ENCODE peak calls at places on chromosomes 4 and X, in four cellular contexts. Y, C, U and P are unnamed samples.

GRCh38 chrX:24513416-24513815 is 48.3 kb downstream of the PDK3 start:
- DNase-seq in Y (no peak), U (no peak), C (no peak), P (no peak)

GRCh38 chrX:104696667-104697066 is 130.7 kb downstream of the IL1RAPL2 start:
- DNase-seq in U (no peak), C (no peak), Y (no peak), P (no peak)

GRCh38 chr4:13481569-13481968 is 2.6 kb downstream of the RAB28 start:
- DNase-seq in U (no peak), Y (no peak), C (no peak), P (no peak)

GRCh38 chrX:39293203-39293602 is 491.9 kb downstream of the MID1IP1 start:
- DNase-seq in C (no peak), Y (no peak), U (no peak), P (no peak)

GRCh38 chr4:141705747-141706377 is 69.5 kb downstream of the IL15 start:
- DNase-seq in Y (no peak), U (no peak), C (no peak), P (no peak)

GRCh38 chrX:47264507-47265173 is 31.8 kb downstream of the USP11 start:
- DNase-seq in C (no peak), U (no peak), Y (no peak), P (no peak)

GRCh38 chrX:118254611-118255010 is 91.3 kb upstream of the WDR44 start:
- DNase-seq in Y (peak; percentile 48), C (no peak), U (no peak), P (no peak)

GRCh38 chr4:162056947-162057346 is 106.9 kb downstream of the FSTL5 start:
- DNase-seq in U (no peak), C (no peak), Y (no peak), P (no peak)

GRCh38 chr4:60522265-60522664 is 677.9 kb upstream of the ADGRL3 start:
- DNase-seq in C (no peak), Y (no peak), U (no peak), P (no peak)

DNA sequence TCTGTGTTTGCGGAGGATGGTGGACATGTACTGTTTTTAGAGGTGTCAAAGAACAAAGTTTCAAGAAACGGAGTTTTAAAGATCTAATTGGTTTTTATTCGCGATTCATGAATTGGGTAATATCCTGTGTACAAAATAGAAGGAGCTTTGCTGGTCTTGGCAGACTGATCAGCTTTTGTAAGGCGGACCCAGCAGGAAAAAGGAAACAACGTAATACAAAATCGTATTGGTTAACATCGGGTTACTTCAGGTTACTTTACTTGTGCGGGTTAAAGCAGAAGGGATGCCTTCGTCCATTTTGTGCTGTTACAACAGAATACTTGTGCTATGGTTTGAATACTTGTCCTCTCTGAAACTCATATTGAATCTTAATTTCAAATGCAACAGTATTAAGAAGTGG is 11.4 kb upstream of the NYX start:
- DNase-seq in U (no peak), Y (no peak), C (no peak), P (no peak)
- H3K4me3 ChIP-seq in U (no peak overlapping the region), Y (no peak overlapping the region), C (no peak overlapping the region), P (no peak overlapping the region)

DNA sequence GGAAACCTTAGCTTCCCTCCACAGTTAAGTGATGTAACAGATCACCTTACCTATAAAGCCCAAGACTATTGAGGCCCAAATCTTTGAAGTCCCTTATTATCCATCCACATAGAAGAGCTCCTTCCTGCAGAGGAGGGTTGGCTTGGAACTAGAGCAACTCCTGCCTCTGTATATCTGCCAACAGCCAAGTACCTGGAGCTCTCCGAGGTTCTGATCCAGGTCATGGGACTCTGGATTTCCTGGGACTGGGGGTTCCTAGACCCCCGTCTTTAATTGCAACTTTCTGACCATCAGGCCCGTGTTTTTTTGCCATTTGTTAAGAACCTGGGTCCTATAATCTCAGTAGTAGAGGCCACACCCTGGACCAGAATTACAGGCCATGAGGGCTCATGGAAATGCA is 136.3 kb downstream of the SH3KBP1 start:
- DNase-seq in C (no peak), U (no peak), Y (no peak), P (no peak)
- H3K4me1 ChIP-seq in C (peaks cover 31% of the 10 kb centered on the region), U (peaks cover 5% of the 10 kb centered on the region), Y (peaks cover 7% of the 10 kb centered on the region), P (no peaks in the 10 kb centered on the region)

GRCh38 chrX:79153348-79153747 is 8.9 kb downstream of the GPR174 start:
- DNase-seq in U (no peak), C (no peak), Y (no peak), P (no peak)
- H3K4me3 ChIP-seq in U (no peak overlapping the region), C (no peak overlapping the region), Y (no peak overlapping the region), P (no peak overlapping the region)

GRCh38 chr4:8230891-8231290 is 31.8 kb downstream of the SH3TC1 start:
- DNase-seq in C (no peak), U (no peak), Y (no peak), P (peak; percentile 32)
- H3K4me1 ChIP-seq in C (peaks cover 30% of the 10 kb centered on the region), U (peaks cover 17% of the 10 kb centered on the region), Y (peaks cover 17% of the 10 kb centered on the region), P (peaks cover 17% of the 10 kb centered on the region)

GRCh38 chr4:143339497-143339896 is 2.8 kb downstream of the GAB1 start:
- DNase-seq in C (no peak), U (no peak), Y (no peak), P (no peak)

GRCh38 chr4:143337600-143338287 is 1.1 kb downstream of the GAB1 start:
- DNase-seq in U (peak; percentile 80), C (peak; percentile 59), Y (peak; percentile 46), P (peak; percentile 65)

GRCh38 chr4:143336828-143337599 is at the start of gene GAB1:
- DNase-seq in Y (peak; percentile 37), U (peak; percentile 86), C (peak; percentile 80), P (peak; percentile 91)

GRCh38 chr4:143338313-143338712 is 1.6 kb downstream of the GAB1 start:
- DNase-seq in Y (no peak), C (no peak), U (no peak), P (no peak)

DNA sequence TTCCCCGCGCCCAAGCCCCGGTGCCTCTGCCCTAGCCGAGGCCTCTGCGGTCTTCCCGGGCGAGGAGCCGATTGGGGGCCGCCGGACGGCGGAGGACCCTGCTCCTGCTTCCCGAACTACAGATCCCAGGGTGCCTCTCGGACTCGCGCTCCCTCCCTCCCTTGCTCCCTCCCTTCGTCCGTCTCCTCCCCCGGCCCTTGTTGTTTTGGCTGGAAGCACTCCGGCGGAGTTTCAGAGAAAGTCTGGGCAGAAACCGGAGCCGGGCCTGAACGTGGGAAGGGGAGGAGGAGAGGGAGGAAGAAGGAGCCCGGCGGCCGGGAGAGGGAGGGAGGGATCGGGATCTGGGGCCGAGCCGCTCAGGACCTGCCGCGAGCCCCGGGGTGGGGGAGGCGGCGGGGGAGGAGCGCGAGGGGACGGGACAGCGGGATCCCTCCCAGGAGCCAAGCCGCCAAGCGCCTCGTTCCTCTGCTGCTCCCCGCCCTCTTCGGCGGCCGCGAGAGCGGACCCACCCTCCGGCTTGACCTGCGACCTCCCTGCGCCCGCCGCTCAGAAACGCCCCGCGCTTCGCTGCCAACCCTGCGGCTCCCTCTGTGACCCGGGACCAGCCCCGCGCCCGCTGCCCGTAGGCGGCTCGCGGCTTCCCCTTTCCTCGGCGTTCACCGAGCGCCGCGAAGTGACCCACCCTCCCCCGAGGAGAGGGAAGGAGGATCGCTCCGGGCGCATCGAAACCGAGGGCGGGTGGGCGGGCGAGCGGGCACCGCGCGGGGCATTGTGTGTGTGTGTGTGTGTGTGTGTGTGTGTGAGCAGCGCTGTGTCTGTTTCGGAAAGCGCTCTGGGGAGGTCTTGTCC is 473 bp upstream of the GAB1 start:
- DNase-seq in Y (peak; percentile 86), U (peak; percentile 93), C (peak; percentile 93), P (peak; percentile 97)
- H3K4me3 ChIP-seq in Y (peak overlapping the region; percentile 99), U (peak overlapping the region; percentile 52), C (peak overlapping the region; percentile 78), P (peak overlapping the region; percentile 89)